ENCODE peak calls at places on chromosomes 11 and 22, in ten cellular contexts. Y is IMR-90, H is A549, I is prostate gland, P is uterus, E is adrenal gland, U is breast epithelium, W is heart left ventricle, D is stomach, S is tibial nerve. O is an unnamed sample.

GRCh38 chr11:134230339-134230738 is 5.9 kb downstream of the VPS26B start:
- DNase-seq in Y (no peak), H (no peak), I (no peak), P (no peak), E (no peak), U (no peak), W (no peak), D (no peak), S (no peak), O (no peak)

GRCh38 chr22:30038219-30038618 is 42.0 kb upstream of the HORMAD2 start:
- DNase-seq in Y (peak), H (peak), I (no peak), P (peak), E (no peak), U (peak), W (no peak), D (peak), S (no peak), O (no peak)

GRCh38 chr22:24554316-24555159 is at the start of gene GUCD1:
- DNase-seq in Y (peak), H (no peak), I (peak), P (no peak), E (peak), U (no peak), W (no peak), D (peak), S (no peak), O (peak)

GRCh38 chr11:120208777-120209176 is 2.1 kb upstream of the OAF start:
- DNase-seq in Y (peak), H (peak), I (no peak), P (peak), E (peak), U (no peak), W (no peak), D (no peak), S (peak), O (no peak)

GRCh38 chr11:22659783-22660182 is 6.6 kb upstream of the GAS2 start:
- DNase-seq in Y (no peak), H (no peak), I (no peak), P (no peak), E (no peak), U (no peak), W (no peak), D (no peak), S (no peak), O (no peak)

GRCh38 chr11:118258410-118258809 is 5.7 kb downstream of the MPZL2 start:
- DNase-seq in Y (no peak), H (no peak), I (no peak), P (no peak), E (no peak), U (no peak), W (no peak), D (no peak), S (no peak), O (no peak)

GRCh38 chr22:44668190-44668885 is 33.7 kb upstream of the PRR5 start:
- DNase-seq in Y (no peak), H (no peak), I (no peak), P (no peak), E (no peak), U (no peak), W (no peak), D (no peak), S (no peak), O (no peak)

GRCh38 chr22:28710889-28711285 is 30.7 kb downstream of the CHEK2 start:
- DNase-seq in Y (peak), H (no peak), I (no peak), P (no peak), E (no peak), U (no peak), W (no peak), D (no peak), S (no peak), O (no peak)

GRCh38 chr11:2298795-2299747 is 2.6 kb downstream of the C11orf21 start:
- DNase-seq in Y (no peak), H (peak), I (peak), P (no peak), E (no peak), U (peak), W (no peak), D (peak), S (peak), O (peak)

GRCh38 chr11:8248786-8249185 is 14.9 kb downstream of the LMO1 start:
- DNase-seq in Y (no peak), H (no peak), I (no peak), P (no peak), E (no peak), U (no peak), W (no peak), D (no peak), S (no peak), O (no peak)

GRCh38 chr11:84714316-84714780 is 912.8 kb downstream of the DLG2 start:
- DNase-seq in Y (peak), H (peak), I (peak), P (no peak), E (peak), U (no peak), W (peak), D (peak), S (no peak), O (peak)

GRCh38 chr11:119789766-119790407 is 60.9 kb upstream of the NECTIN1 start:
- DNase-seq in Y (no peak), H (no peak), I (no peak), P (no peak), E (no peak), U (no peak), W (no peak), D (no peak), S (no peak), O (no peak)

DNA sequence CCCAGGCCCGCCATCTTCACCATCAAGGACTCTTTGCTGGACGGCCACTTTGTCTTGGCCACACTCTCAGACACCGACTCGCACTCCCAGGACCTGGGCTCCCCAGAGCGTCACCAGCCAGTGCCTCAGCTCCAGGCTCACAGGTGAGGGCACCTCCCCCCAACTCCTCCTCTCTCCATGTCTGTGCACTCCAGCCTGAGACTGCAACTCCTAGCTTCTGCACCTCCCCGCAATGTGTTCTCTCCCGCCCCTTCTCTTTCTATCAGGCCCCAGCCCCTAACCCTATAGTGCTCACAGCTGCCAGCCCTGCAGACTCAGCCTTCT is 4.4 kb downstream of the RAD9A start:
- DNase-seq in Y (no peak), H (no peak), I (no peak), P (no peak), E (no peak), U (no peak), W (no peak), D (no peak), S (no peak), O (peak)
- H3K4me3 ChIP-seq in Y (no peak), H (no peak), I (no peak), P (no peak), E (no peak), U (no peak), W (no peak), D (no peak), S (no peak), O (no peak)

GRCh38 chr11:35146074-35146521 is 7.1 kb downstream of the CD44 start:
- DNase-seq in Y (no peak), H (no peak), I (no peak), P (no peak), E (no peak), U (no peak), W (no peak), D (no peak), S (no peak), O (peak)
- H3K27ac ChIP-seq in Y (peak), H (peak), I (no peak), P (peak), E (no peak), U (peak), W (peak), D (peak), S (no peak), O (peak)

GRCh38 chr11:61828629-61829407 is 718 bp downstream of the FADS2 start:
- DNase-seq in Y (no peak), H (peak), I (peak), P (peak), E (peak), U (no peak), W (peak), D (no peak), S (no peak), O (peak)
- TF ChIP-seq POLR2A in Y (no peak), H (no peak), I (no peak), P (no peak), E (peak), U (no peak), W (no peak), D (no peak), S (no peak), O (no peak)

DNA sequence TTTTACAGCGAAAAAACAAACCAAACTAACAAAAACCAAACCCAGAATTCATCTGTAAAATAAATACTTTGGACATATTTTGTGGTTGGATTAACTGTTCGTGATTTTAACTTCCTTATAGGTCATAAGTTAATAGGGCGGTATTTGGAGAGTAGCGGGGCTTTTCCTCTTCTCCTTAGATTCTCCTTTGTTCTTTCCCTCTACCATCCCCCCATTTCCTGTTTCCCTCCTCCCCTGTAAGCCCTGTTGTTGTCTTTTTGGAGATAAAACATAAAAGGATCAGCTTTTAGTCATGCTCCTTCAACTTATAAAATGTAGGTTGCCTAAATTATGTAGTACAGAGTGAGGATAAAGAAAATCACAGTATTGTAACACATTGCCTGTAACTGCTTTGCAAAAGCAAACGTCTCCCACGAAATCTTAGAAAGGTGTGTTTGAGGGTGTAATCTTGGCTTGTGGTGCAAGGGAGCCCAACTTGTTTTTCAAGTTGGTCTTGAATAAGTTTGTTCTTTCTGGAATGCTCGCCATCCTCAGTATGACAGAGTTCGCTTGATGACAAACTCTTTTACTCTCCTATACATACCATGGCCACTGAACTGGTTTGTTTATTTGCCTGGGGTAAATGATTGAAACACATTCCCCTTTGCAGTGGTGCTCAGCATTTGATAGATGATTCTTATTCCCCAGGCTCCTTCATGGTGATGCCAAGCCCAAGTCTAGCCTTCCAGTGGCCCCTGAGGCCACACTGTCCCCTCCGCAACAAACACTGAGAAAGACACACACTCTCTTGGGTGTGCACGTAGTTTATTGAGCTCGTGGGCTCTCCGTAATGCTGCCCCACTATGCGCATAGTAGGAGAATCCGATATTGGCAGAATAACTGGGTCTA is 49.4 kb downstream of the TEAD1 start:
- DNase-seq in Y (peak), H (peak), I (peak), P (no peak), E (no peak), U (peak), W (no peak), D (peak), S (no peak), O (no peak)
- H3K4me3 ChIP-seq in Y (no peak), H (peak), I (no peak), P (no peak), E (no peak), U (no peak), W (no peak), D (no peak), S (no peak), O (no peak)

DNA sequence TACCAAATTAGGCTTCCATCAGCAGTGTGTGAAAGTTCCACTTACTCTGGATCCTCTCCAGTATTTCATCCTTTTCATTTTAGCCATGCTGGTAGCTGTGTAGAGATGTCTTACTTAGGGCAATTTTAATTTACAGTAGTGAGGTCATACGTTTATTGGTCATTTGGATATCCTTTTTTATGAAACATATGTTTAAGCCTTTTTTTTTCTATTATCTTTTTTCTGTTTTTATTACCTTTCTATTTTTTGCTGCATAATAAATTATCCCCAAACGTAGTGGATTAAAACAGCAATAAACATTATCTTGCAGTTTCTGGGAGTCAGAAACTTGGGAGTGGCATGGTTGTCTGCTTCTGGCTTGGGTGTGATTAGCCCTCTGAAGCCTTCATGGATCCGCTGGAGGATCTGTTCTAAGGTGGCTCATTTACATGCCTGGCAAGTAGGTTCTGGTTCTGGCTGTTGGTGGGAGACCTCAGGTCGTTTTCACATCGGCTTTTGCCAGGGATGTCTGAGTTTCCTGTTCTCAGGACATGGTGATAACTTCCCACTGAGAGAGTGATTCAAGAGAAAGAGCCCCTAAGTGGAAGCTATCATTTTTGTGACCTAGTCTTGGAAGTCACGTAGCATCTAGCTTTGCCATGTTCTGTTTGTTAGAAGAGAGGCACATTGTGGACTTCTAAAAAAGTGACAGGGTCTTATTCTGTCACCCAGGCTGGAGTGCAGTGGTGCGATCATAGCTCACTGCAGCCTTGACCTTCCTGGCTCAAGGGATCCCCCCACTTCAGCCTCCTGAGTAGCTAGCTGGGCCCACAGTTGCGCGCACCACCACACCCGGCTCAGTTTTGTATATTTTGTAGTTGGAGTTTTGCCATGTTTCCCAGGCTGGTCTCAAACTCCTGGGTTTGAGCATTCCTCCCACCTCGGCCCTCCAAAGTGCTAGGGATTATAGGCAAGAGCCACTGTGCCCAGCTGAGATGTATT is 38.6 kb downstream of the PPP6R3 start:
- DNase-seq in Y (no peak), H (no peak), I (no peak), P (no peak), E (no peak), U (no peak), W (no peak), D (no peak), S (no peak), O (no peak)
- H3K27ac ChIP-seq in Y (no peak), H (no peak), I (no peak), P (no peak), E (no peak), U (no peak), W (no peak), D (no peak), S (no peak), O (no peak)

GRCh38 chr22:36331306-36331911 is 56.4 kb downstream of the MYH9 start:
- DNase-seq in Y (peak), H (peak), I (peak), P (peak), E (peak), U (peak), W (peak), D (peak), S (peak), O (no peak)
- TF ChIP-seq POLR2A in Y (peak), H (no peak), I (peak), P (peak), E (peak), U (no peak), W (peak), D (no peak), S (no peak), O (no peak)

GRCh38 chr11:104968856-104969776 is 742 bp upstream of the CASP4 start:
- DNase-seq in Y (peak), H (no peak), I (peak), P (peak), E (peak), U (peak), W (peak), D (no peak), S (peak), O (peak)
- H3K4me3 ChIP-seq in Y (peak), H (peak), I (peak), P (peak), E (no peak), U (peak), W (peak), D (peak), S (peak), O (peak)

GRCh38 chr11:114154271-114155047 is 94.9 kb downstream of the ZBTB16 start:
- DNase-seq in Y (no peak), H (no peak), I (peak), P (peak), E (peak), U (peak), W (no peak), D (no peak), S (peak), O (no peak)
- H3K27ac ChIP-seq in Y (no peak), H (peak), I (peak), P (peak), E (peak), U (peak), W (peak), D (peak), S (peak), O (peak)